ENCODE peak calls at places on chromosomes 12 and 14, in five cellular contexts. One of them, this sample, is unnamed.

GRCh38 chr12:4134833-4135597 is 138.5 kb upstream of the CCND2 start:
- DNase-seq in substantia nigra: no peak
- DNase-seq in occipital lobe: no peak
- DNase-seq in HCT116: no peak
- DNase-seq in activated T-helper 9 cell treated with anti-CD3 and anti-CD28 coated beads, Interleukin-2, amount 50 U/mL, for 16 hours: no peak
- DNase-seq in this sample: no peak

GRCh38 chr14:100078997-100079561 is 13.9 kb downstream of the EVL start:
- DNase-seq in substantia nigra: no peak
- DNase-seq in occipital lobe: no peak
- DNase-seq in HCT116: no peak
- DNase-seq in activated T-helper 9 cell treated with anti-CD3 and anti-CD28 coated beads, Interleukin-2, amount 50 U/mL, for 16 hours: peak; percentile 60
- DNase-seq in this sample: no peak

GRCh38 chr14:73783107-73783727 is 68.4 kb upstream of the PTGR2 start:
- DNase-seq in substantia nigra: no peak
- DNase-seq in occipital lobe: no peak
- DNase-seq in HCT116: no peak
- DNase-seq in activated T-helper 9 cell treated with anti-CD3 and anti-CD28 coated beads, Interleukin-2, amount 50 U/mL, for 16 hours: no peak
- DNase-seq in this sample: no peak

GRCh38 chr12:130956456-130957303 is 3.0 kb downstream of the ADGRD1 start:
- DNase-seq in substantia nigra: no peak
- DNase-seq in occipital lobe: no peak
- DNase-seq in HCT116: no peak
- DNase-seq in activated T-helper 9 cell treated with anti-CD3 and anti-CD28 coated beads, Interleukin-2, amount 50 U/mL, for 16 hours: no peak
- DNase-seq in this sample: no peak

GRCh38 chr14:31692376-31692781 is 131.2 kb downstream of the NUBPL start:
- DNase-seq in substantia nigra: no peak
- DNase-seq in occipital lobe: no peak
- DNase-seq in HCT116: no peak
- DNase-seq in activated T-helper 9 cell treated with anti-CD3 and anti-CD28 coated beads, Interleukin-2, amount 50 U/mL, for 16 hours: no peak
- DNase-seq in this sample: no peak

GRCh38 chr12:401235-402126 is at the start of gene CCDC77:
- DNase-seq in substantia nigra: no peak
- DNase-seq in occipital lobe: no peak
- DNase-seq in HCT116: peak; percentile 83
- DNase-seq in activated T-helper 9 cell treated with anti-CD3 and anti-CD28 coated beads, Interleukin-2, amount 50 U/mL, for 16 hours: peak; percentile 88
- DNase-seq in this sample: no peak

GRCh38 chr12:104888456-104888855 is 69.6 kb downstream of the SLC41A2 start:
- DNase-seq in substantia nigra: no peak
- DNase-seq in occipital lobe: no peak
- DNase-seq in HCT116: no peak
- DNase-seq in activated T-helper 9 cell treated with anti-CD3 and anti-CD28 coated beads, Interleukin-2, amount 50 U/mL, for 16 hours: no peak
- DNase-seq in this sample: no peak

GRCh38 chr14:68549966-68550705 is 242.7 kb downstream of the ZFP36L1 start:
- DNase-seq in substantia nigra: no peak
- DNase-seq in occipital lobe: no peak
- DNase-seq in HCT116: no peak
- DNase-seq in activated T-helper 9 cell treated with anti-CD3 and anti-CD28 coated beads, Interleukin-2, amount 50 U/mL, for 16 hours: no peak
- DNase-seq in this sample: no peak

GRCh38 chr14:20683896-20684661 is at the start of gene RNASE4:
- DNase-seq in substantia nigra: peak; percentile 94
- DNase-seq in occipital lobe: peak; percentile 71
- DNase-seq in HCT116: peak; percentile 78
- DNase-seq in activated T-helper 9 cell treated with anti-CD3 and anti-CD28 coated beads, Interleukin-2, amount 50 U/mL, for 16 hours: peak; percentile 68
- DNase-seq in this sample: no peak

GRCh38 chr14:95979339-95980042 is 59.7 kb upstream of the C14orf132 start:
- DNase-seq in substantia nigra: no peak
- DNase-seq in occipital lobe: no peak
- DNase-seq in HCT116: no peak
- DNase-seq in activated T-helper 9 cell treated with anti-CD3 and anti-CD28 coated beads, Interleukin-2, amount 50 U/mL, for 16 hours: no peak
- DNase-seq in this sample: no peak

GRCh38 chr14:32472512-32473472 is 143.7 kb downstream of the AKAP6 start:
- DNase-seq in substantia nigra: no peak
- DNase-seq in occipital lobe: peak; percentile 77
- DNase-seq in HCT116: no peak
- DNase-seq in activated T-helper 9 cell treated with anti-CD3 and anti-CD28 coated beads, Interleukin-2, amount 50 U/mL, for 16 hours: no peak
- DNase-seq in this sample: no peak

GRCh38 chr12:56206373-56207166 is 15.2 kb downstream of the RNF41 start:
- DNase-seq in substantia nigra: no peak
- DNase-seq in occipital lobe: no peak
- DNase-seq in HCT116: no peak
- DNase-seq in activated T-helper 9 cell treated with anti-CD3 and anti-CD28 coated beads, Interleukin-2, amount 50 U/mL, for 16 hours: no peak
- DNase-seq in this sample: no peak

GRCh38 chr12:112878488-112878887 is 28.3 kb upstream of the OAS1 start:
- DNase-seq in substantia nigra: no peak
- DNase-seq in occipital lobe: no peak
- DNase-seq in HCT116: no peak
- DNase-seq in activated T-helper 9 cell treated with anti-CD3 and anti-CD28 coated beads, Interleukin-2, amount 50 U/mL, for 16 hours: no peak
- DNase-seq in this sample: no peak

GRCh38 chr14:55850803-55851202 is 267.4 kb upstream of the PELI2 start:
- DNase-seq in substantia nigra: no peak
- DNase-seq in occipital lobe: no peak
- DNase-seq in HCT116: no peak
- DNase-seq in activated T-helper 9 cell treated with anti-CD3 and anti-CD28 coated beads, Interleukin-2, amount 50 U/mL, for 16 hours: no peak
- DNase-seq in this sample: no peak

GRCh38 chr14:32400480-32400879 is 71.4 kb downstream of the AKAP6 start:
- DNase-seq in substantia nigra: no peak
- DNase-seq in occipital lobe: no peak
- DNase-seq in HCT116: no peak
- DNase-seq in activated T-helper 9 cell treated with anti-CD3 and anti-CD28 coated beads, Interleukin-2, amount 50 U/mL, for 16 hours: no peak
- DNase-seq in this sample: no peak

GRCh38 chr12:107103516-107103915 is 10.2 kb upstream of the CRY1 start:
- DNase-seq in substantia nigra: no peak
- DNase-seq in occipital lobe: no peak
- DNase-seq in HCT116: no peak
- DNase-seq in activated T-helper 9 cell treated with anti-CD3 and anti-CD28 coated beads, Interleukin-2, amount 50 U/mL, for 16 hours: no peak
- DNase-seq in this sample: no peak

GRCh38 chr12:58575281-58575680 is 345.0 kb downstream of the LRIG3 start:
- DNase-seq in substantia nigra: no peak
- DNase-seq in occipital lobe: no peak
- DNase-seq in HCT116: no peak
- DNase-seq in activated T-helper 9 cell treated with anti-CD3 and anti-CD28 coated beads, Interleukin-2, amount 50 U/mL, for 16 hours: no peak
- DNase-seq in this sample: no peak

GRCh38 chr14:77457115-77457521 is 283 bp downstream of the VIPAS39 start:
- DNase-seq in substantia nigra: no peak
- DNase-seq in occipital lobe: no peak
- DNase-seq in HCT116: no peak
- DNase-seq in activated T-helper 9 cell treated with anti-CD3 and anti-CD28 coated beads, Interleukin-2, amount 50 U/mL, for 16 hours: no peak
- DNase-seq in this sample: no peak

GRCh38 chr14:62428429-62429203 is 616.6 kb downstream of the KCNH5 start:
- DNase-seq in substantia nigra: no peak
- DNase-seq in occipital lobe: no peak
- DNase-seq in HCT116: no peak
- DNase-seq in activated T-helper 9 cell treated with anti-CD3 and anti-CD28 coated beads, Interleukin-2, amount 50 U/mL, for 16 hours: no peak
- DNase-seq in this sample: no peak

GRCh38 chr14:60245316-60246177 is 3.5 kb upstream of the PPM1A start:
- DNase-seq in substantia nigra: no peak
- DNase-seq in occipital lobe: no peak
- DNase-seq in HCT116: no peak
- DNase-seq in activated T-helper 9 cell treated with anti-CD3 and anti-CD28 coated beads, Interleukin-2, amount 50 U/mL, for 16 hours: no peak
- DNase-seq in this sample: no peak

This sample was measured in SIG-M5.